ENCODE peak calls at places on chromosomes 1 and 21, in eight cellular contexts. One of them, this sample, is unnamed.

GRCh38 chr1:26477446-26478152 is 5.4 kb downstream of the HMGN2 start:
- DNase-seq in upper lobe of left lung: no peak
- DNase-seq in K562: no peak
- DNase-seq in Peyer's patch: peak
- DNase-seq in prostate gland: no peak
- DNase-seq in stomach: no peak
- DNase-seq in IMR-90: peak
- DNase-seq in body of pancreas: no peak
- DNase-seq in this sample: peak

GRCh38 chr21:36566606-36567005 is 86.7 kb upstream of the CLDN14 start:
- DNase-seq in upper lobe of left lung: no peak
- DNase-seq in K562: no peak
- DNase-seq in Peyer's patch: no peak
- DNase-seq in prostate gland: no peak
- DNase-seq in stomach: no peak
- DNase-seq in IMR-90: no peak
- DNase-seq in body of pancreas: no peak
- DNase-seq in this sample: no peak

GRCh38 chr21:28547795-28548194 is 444.9 kb downstream of the LTN1 start:
- DNase-seq in upper lobe of left lung: no peak
- DNase-seq in K562: no peak
- DNase-seq in Peyer's patch: no peak
- DNase-seq in prostate gland: no peak
- DNase-seq in stomach: no peak
- DNase-seq in IMR-90: no peak
- DNase-seq in body of pancreas: no peak
- DNase-seq in this sample: no peak

GRCh38 chr1:223820515-223820858 is 25.3 kb downstream of the TP53BP2 start:
- DNase-seq in upper lobe of left lung: no peak
- DNase-seq in K562: no peak
- DNase-seq in Peyer's patch: no peak
- DNase-seq in prostate gland: no peak
- DNase-seq in stomach: no peak
- DNase-seq in IMR-90: no peak
- DNase-seq in body of pancreas: no peak
- DNase-seq in this sample: no peak

GRCh38 chr21:34707876-34708325 is 39.1 kb downstream of the CLIC6 start:
- DNase-seq in upper lobe of left lung: no peak
- DNase-seq in K562: no peak
- DNase-seq in Peyer's patch: no peak
- DNase-seq in prostate gland: no peak
- DNase-seq in stomach: no peak
- DNase-seq in IMR-90: no peak
- DNase-seq in body of pancreas: no peak
- DNase-seq in this sample: no peak

GRCh38 chr1:168932539-168932938 is 174.0 kb upstream of the ATP1B1 start:
- DNase-seq in upper lobe of left lung: no peak
- DNase-seq in K562: no peak
- DNase-seq in Peyer's patch: no peak
- DNase-seq in prostate gland: no peak
- DNase-seq in stomach: no peak
- DNase-seq in IMR-90: peak
- DNase-seq in body of pancreas: no peak
- DNase-seq in this sample: no peak

GRCh38 chr1:77473690-77474089 is 191.9 kb downstream of the AK5 start:
- DNase-seq in upper lobe of left lung: no peak
- DNase-seq in K562: no peak
- DNase-seq in Peyer's patch: no peak
- DNase-seq in prostate gland: no peak
- DNase-seq in stomach: no peak
- DNase-seq in IMR-90: peak
- DNase-seq in body of pancreas: no peak
- DNase-seq in this sample: no peak

GRCh38 chr1:1001631-1002300 is 1.9 kb upstream of the HES4 start:
- DNase-seq in upper lobe of left lung: peak
- DNase-seq in K562: peak
- DNase-seq in Peyer's patch: peak
- DNase-seq in prostate gland: peak
- DNase-seq in stomach: peak
- DNase-seq in IMR-90: peak
- DNase-seq in body of pancreas: peak
- DNase-seq in this sample: peak

GRCh38 chr1:209414803-209415329 is 168.6 kb upstream of the CAMK1G start:
- DNase-seq in upper lobe of left lung: no peak
- DNase-seq in K562: no peak
- DNase-seq in Peyer's patch: no peak
- DNase-seq in prostate gland: no peak
- DNase-seq in stomach: no peak
- DNase-seq in IMR-90: no peak
- DNase-seq in body of pancreas: no peak
- DNase-seq in this sample: no peak

GRCh38 chr1:77347646-77348045 is 65.8 kb downstream of the AK5 start:
- DNase-seq in upper lobe of left lung: no peak
- DNase-seq in K562: peak
- DNase-seq in Peyer's patch: no peak
- DNase-seq in prostate gland: no peak
- DNase-seq in stomach: no peak
- DNase-seq in IMR-90: peak
- DNase-seq in body of pancreas: no peak
- DNase-seq in this sample: no peak

GRCh38 chr1:87334351-87335174 is 5.9 kb downstream of the LMO4 start:
- DNase-seq in upper lobe of left lung: peak
- DNase-seq in K562: peak
- DNase-seq in Peyer's patch: peak
- DNase-seq in prostate gland: no peak
- DNase-seq in stomach: no peak
- DNase-seq in IMR-90: peak
- DNase-seq in body of pancreas: no peak
- DNase-seq in this sample: peak

GRCh38 chr1:72140222-72140621 is 142.1 kb downstream of the NEGR1 start:
- DNase-seq in upper lobe of left lung: no peak
- DNase-seq in K562: no peak
- DNase-seq in Peyer's patch: no peak
- DNase-seq in prostate gland: no peak
- DNase-seq in stomach: no peak
- DNase-seq in IMR-90: no peak
- DNase-seq in body of pancreas: no peak
- DNase-seq in this sample: no peak

GRCh38 chr1:101713760-101714159 is 283.0 kb downstream of the OLFM3 start:
- DNase-seq in upper lobe of left lung: no peak
- DNase-seq in K562: no peak
- DNase-seq in Peyer's patch: no peak
- DNase-seq in prostate gland: no peak
- DNase-seq in stomach: no peak
- DNase-seq in IMR-90: no peak
- DNase-seq in body of pancreas: no peak
- DNase-seq in this sample: no peak

GRCh38 chr1:99680258-99680657 is 34.3 kb downstream of the PALMD start:
- DNase-seq in upper lobe of left lung: no peak
- DNase-seq in K562: no peak
- DNase-seq in Peyer's patch: no peak
- DNase-seq in prostate gland: no peak
- DNase-seq in stomach: no peak
- DNase-seq in IMR-90: peak
- DNase-seq in body of pancreas: no peak
- DNase-seq in this sample: no peak

GRCh38 chr1:167210966-167211674 is 9.6 kb upstream of the POU2F1 start:
- DNase-seq in upper lobe of left lung: peak
- DNase-seq in K562: no peak
- DNase-seq in Peyer's patch: no peak
- DNase-seq in prostate gland: peak
- DNase-seq in stomach: no peak
- DNase-seq in IMR-90: no peak
- DNase-seq in body of pancreas: no peak
- DNase-seq in this sample: no peak

GRCh38 chr1:248808876-248809275 is 16.8 kb downstream of the SH3BP5L start:
- DNase-seq in upper lobe of left lung: no peak
- DNase-seq in K562: peak
- DNase-seq in Peyer's patch: peak
- DNase-seq in prostate gland: no peak
- DNase-seq in stomach: no peak
- DNase-seq in IMR-90: no peak
- DNase-seq in body of pancreas: no peak
- DNase-seq in this sample: no peak

GRCh38 chr1:248810727-248811513 is 14.8 kb downstream of the SH3BP5L start:
- DNase-seq in upper lobe of left lung: no peak
- DNase-seq in K562: peak
- DNase-seq in Peyer's patch: peak
- DNase-seq in prostate gland: no peak
- DNase-seq in stomach: peak
- DNase-seq in IMR-90: no peak
- DNase-seq in body of pancreas: no peak
- DNase-seq in this sample: no peak

GRCh38 chr1:248812736-248813425 is 12.8 kb downstream of the SH3BP5L start:
- DNase-seq in upper lobe of left lung: peak
- DNase-seq in K562: peak
- DNase-seq in Peyer's patch: peak
- DNase-seq in prostate gland: no peak
- DNase-seq in stomach: no peak
- DNase-seq in IMR-90: no peak
- DNase-seq in body of pancreas: no peak
- DNase-seq in this sample: no peak

GRCh38 chr1:248811514-248812490 is 13.9 kb downstream of the SH3BP5L start:
- DNase-seq in upper lobe of left lung: peak
- DNase-seq in K562: peak
- DNase-seq in Peyer's patch: peak
- DNase-seq in prostate gland: no peak
- DNase-seq in stomach: no peak
- DNase-seq in IMR-90: no peak
- DNase-seq in body of pancreas: no peak
- DNase-seq in this sample: no peak

GRCh38 chr1:248810000-248810726 is 15.6 kb downstream of the SH3BP5L start:
- DNase-seq in upper lobe of left lung: no peak
- DNase-seq in K562: peak
- DNase-seq in Peyer's patch: peak
- DNase-seq in prostate gland: no peak
- DNase-seq in stomach: no peak
- DNase-seq in IMR-90: no peak
- DNase-seq in body of pancreas: no peak
- DNase-seq in this sample: no peak
- TF ChIP-seq POLR2A in upper lobe of left lung: no peak
- TF ChIP-seq POLR2A in K562: peak
- TF ChIP-seq POLR2A in Peyer's patch: no peak
- TF ChIP-seq POLR2A in prostate gland: no peak
- TF ChIP-seq POLR2A in stomach: no peak
- TF ChIP-seq POLR2A in IMR-90: no peak
- TF ChIP-seq POLR2A in body of pancreas: no peak
- TF ChIP-seq POLR2A in this sample: no peak

DNA sequence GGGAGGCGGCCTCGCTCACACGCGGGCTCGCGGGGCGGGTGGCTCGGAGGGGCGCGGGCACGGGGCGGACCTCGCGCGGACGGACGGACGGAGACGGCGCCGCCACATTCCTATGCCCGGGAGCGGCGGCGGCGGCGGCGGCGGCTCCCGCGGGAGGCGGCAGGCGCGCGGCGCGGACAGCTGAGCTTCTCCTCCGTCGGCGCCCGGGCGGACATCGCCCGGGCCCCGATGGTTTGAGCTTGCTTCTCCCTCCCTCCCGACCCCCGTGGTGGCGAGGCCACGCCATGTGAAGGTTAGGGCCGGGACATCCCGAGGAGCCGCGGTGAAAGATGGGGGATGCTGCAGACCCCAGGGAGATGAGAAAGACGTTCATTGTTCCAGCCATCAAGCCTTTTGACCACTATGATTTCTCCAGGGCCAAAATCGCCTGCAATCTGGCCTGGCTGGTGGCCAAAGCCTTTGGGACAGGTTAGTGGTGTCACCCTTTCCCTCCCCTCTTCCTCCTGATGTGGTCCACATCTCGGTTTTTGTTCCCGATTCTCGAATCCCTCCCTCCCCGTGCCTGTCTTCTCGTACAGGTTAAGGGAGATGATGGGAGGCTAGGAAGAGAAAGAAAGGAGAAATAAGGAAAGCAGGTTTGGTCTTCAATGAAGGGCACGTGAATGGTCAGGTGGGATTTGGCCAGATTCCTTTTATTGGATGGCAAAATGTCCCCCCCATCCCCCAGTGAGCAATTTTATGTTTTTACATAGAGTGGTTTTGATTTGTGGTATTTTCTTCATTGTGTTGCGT is 1.0 kb downstream of the CAMSAP2 start:
- DNase-seq in upper lobe of left lung: peak
- DNase-seq in K562: peak
- DNase-seq in Peyer's patch: peak
- DNase-seq in prostate gland: peak
- DNase-seq in stomach: peak
- DNase-seq in IMR-90: no peak
- DNase-seq in body of pancreas: peak
- DNase-seq in this sample: peak
- TF ChIP-seq POLR2A in upper lobe of left lung: no peak
- TF ChIP-seq POLR2A in K562: no peak
- TF ChIP-seq POLR2A in Peyer's patch: no peak
- TF ChIP-seq POLR2A in prostate gland: peak
- TF ChIP-seq POLR2A in stomach: no peak
- TF ChIP-seq POLR2A in IMR-90: no peak
- TF ChIP-seq POLR2A in body of pancreas: no peak
- TF ChIP-seq POLR2A in this sample: no peak

GRCh38 chr1:153648000-153648643 is 10.4 kb upstream of the SNAPIN start:
- DNase-seq in upper lobe of left lung: no peak
- DNase-seq in K562: no peak
- DNase-seq in Peyer's patch: peak
- DNase-seq in prostate gland: no peak
- DNase-seq in stomach: no peak
- DNase-seq in IMR-90: no peak
- DNase-seq in body of pancreas: no peak
- DNase-seq in this sample: no peak
- TF ChIP-seq POLR2A in upper lobe of left lung: no peak
- TF ChIP-seq POLR2A in K562: peak
- TF ChIP-seq POLR2A in Peyer's patch: no peak
- TF ChIP-seq POLR2A in prostate gland: no peak
- TF ChIP-seq POLR2A in stomach: no peak
- TF ChIP-seq POLR2A in IMR-90: no peak
- TF ChIP-seq POLR2A in body of pancreas: no peak
- TF ChIP-seq POLR2A in this sample: no peak

DNA sequence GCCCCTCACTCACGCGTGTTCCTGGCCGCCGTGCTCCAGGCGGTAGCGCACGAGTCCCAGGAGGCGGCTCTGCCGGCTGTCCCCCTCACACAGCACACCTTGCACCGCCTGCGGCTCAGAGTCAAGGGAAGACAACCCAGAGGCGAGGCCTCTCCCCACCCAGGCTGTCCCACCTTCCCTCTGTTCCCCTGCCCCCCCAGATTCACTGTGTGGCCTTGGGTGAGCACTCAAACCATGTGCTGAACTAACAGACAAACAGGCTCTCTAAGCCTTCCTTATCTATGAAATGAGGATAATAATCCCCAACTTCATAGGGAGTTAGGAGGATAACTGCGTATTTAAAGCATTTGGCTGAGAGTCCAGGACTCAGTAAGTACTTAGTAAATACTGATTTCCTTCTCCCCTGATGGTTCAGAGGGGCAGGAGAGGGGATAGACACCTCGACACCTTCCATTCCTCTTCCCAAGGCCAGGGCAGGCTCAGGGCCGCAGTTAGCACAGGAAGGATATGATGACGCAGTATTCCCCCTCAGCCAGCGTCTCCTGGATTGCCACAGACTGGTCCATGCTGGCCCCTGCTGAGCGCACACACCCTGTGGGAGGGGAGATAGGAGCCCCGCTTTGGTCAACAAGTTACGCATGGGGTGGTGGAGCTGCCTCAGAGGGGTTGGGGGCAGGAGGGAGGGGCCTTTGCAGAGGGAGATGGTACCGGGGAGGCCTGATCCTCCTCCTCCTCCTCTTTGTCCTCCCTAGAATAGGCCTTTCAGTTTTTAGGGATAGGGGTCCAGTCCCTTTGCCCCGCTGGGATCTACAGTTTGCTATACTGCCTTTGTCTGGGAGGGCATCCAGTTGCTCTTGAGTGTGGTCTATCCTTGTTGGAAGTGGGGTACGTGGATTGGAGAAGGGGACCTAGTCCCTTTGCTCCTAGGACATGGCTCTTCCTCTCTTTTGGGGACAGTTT is 830 bp downstream of the INPP5B start:
- DNase-seq in upper lobe of left lung: peak
- DNase-seq in K562: peak
- DNase-seq in Peyer's patch: peak
- DNase-seq in prostate gland: peak
- DNase-seq in stomach: peak
- DNase-seq in IMR-90: peak
- DNase-seq in body of pancreas: peak
- DNase-seq in this sample: peak
- TF ChIP-seq POLR2A in upper lobe of left lung: no peak
- TF ChIP-seq POLR2A in K562: peak
- TF ChIP-seq POLR2A in Peyer's patch: no peak
- TF ChIP-seq POLR2A in prostate gland: no peak
- TF ChIP-seq POLR2A in stomach: no peak
- TF ChIP-seq POLR2A in IMR-90: peak
- TF ChIP-seq POLR2A in body of pancreas: no peak
- TF ChIP-seq POLR2A in this sample: no peak

This sample was measured in sigmoid colon.